ENCODE peak calls at places on chromosomes 3 and 15, in four cellular contexts. One of them, this sample, is unnamed.

GRCh38 chr15:49863431-49864205 is 242.8 kb downstream of the DTWD1 start:
- DNase-seq in PC-9: no peak
- DNase-seq in AG10803: peak
- DNase-seq in brain microvascular endothelial cell: no peak
- DNase-seq in this sample: peak

GRCh38 chr3:97232635-97233034 is 418.2 kb downstream of the EPHA6 start:
- DNase-seq in PC-9: peak
- DNase-seq in AG10803: no peak
- DNase-seq in brain microvascular endothelial cell: no peak
- DNase-seq in this sample: no peak

GRCh38 chr15:78838480-78838879 is 27.2 kb upstream of the ADAMTS7 start:
- DNase-seq in PC-9: no peak
- DNase-seq in AG10803: peak
- DNase-seq in brain microvascular endothelial cell: no peak
- DNase-seq in this sample: no peak

GRCh38 chr15:67571643-67572415 is 29.3 kb downstream of the MAP2K5 start:
- DNase-seq in PC-9: no peak
- DNase-seq in AG10803: no peak
- DNase-seq in brain microvascular endothelial cell: no peak
- DNase-seq in this sample: no peak

GRCh38 chr3:172189987-172190603 is 150.7 kb downstream of the FNDC3B start:
- DNase-seq in PC-9: no peak
- DNase-seq in AG10803: no peak
- DNase-seq in brain microvascular endothelial cell: no peak
- DNase-seq in this sample: no peak

GRCh38 chr3:50254577-50255250 is 14.2 kb upstream of the SEMA3B start:
- DNase-seq in PC-9: no peak
- DNase-seq in AG10803: no peak
- DNase-seq in brain microvascular endothelial cell: peak
- DNase-seq in this sample: no peak

GRCh38 chr3:40120816-40121215 is 188.7 kb upstream of the EIF1B start:
- DNase-seq in PC-9: no peak
- DNase-seq in AG10803: peak
- DNase-seq in brain microvascular endothelial cell: peak
- DNase-seq in this sample: peak

GRCh38 chr3:37458162-37458895 is 283.9 kb upstream of the LRRFIP2 start:
- DNase-seq in PC-9: no peak
- DNase-seq in AG10803: no peak
- DNase-seq in brain microvascular endothelial cell: no peak
- DNase-seq in this sample: no peak

GRCh38 chr3:172846706-172847105 is 96.2 kb downstream of the ECT2 start:
- DNase-seq in PC-9: no peak
- DNase-seq in AG10803: no peak
- DNase-seq in brain microvascular endothelial cell: no peak
- DNase-seq in this sample: no peak

GRCh38 chr3:170811928-170812591 is 57.9 kb downstream of the RPL22L1 start:
- DNase-seq in PC-9: peak
- DNase-seq in AG10803: peak
- DNase-seq in brain microvascular endothelial cell: peak
- DNase-seq in this sample: peak

GRCh38 chr3:151971814-151972579 is 98.6 kb downstream of the SUCNR1 start:
- DNase-seq in PC-9: no peak
- DNase-seq in AG10803: no peak
- DNase-seq in brain microvascular endothelial cell: no peak
- DNase-seq in this sample: no peak

GRCh38 chr3:143480306-143480852 is 360.8 kb downstream of the CHST2 start:
- DNase-seq in PC-9: no peak
- DNase-seq in AG10803: peak
- DNase-seq in brain microvascular endothelial cell: peak
- DNase-seq in this sample: peak

GRCh38 chr3:54861248-54862067 is 66.4 kb downstream of the LRTM1 start:
- DNase-seq in PC-9: no peak
- DNase-seq in AG10803: peak
- DNase-seq in brain microvascular endothelial cell: no peak
- DNase-seq in this sample: no peak

GRCh38 chr3:10926831-10927521 is 65.6 kb upstream of the SLC6A1 start:
- DNase-seq in PC-9: no peak
- DNase-seq in AG10803: no peak
- DNase-seq in brain microvascular endothelial cell: no peak
- DNase-seq in this sample: peak

GRCh38 chr3:134607054-134608022 is 43.5 kb downstream of the KY start:
- DNase-seq in PC-9: no peak
- DNase-seq in AG10803: peak
- DNase-seq in brain microvascular endothelial cell: no peak
- DNase-seq in this sample: no peak

GRCh38 chr3:42129014-42129953 is 38.1 kb downstream of the TRAK1 start:
- DNase-seq in PC-9: peak
- DNase-seq in AG10803: peak
- DNase-seq in brain microvascular endothelial cell: peak
- DNase-seq in this sample: no peak

GRCh38 chr3:99659032-99659431 is 20.6 kb downstream of the COL8A1 start:
- DNase-seq in PC-9: no peak
- DNase-seq in AG10803: peak
- DNase-seq in brain microvascular endothelial cell: peak
- DNase-seq in this sample: peak

GRCh38 chr3:46395210-46395661 is 11.6 kb downstream of the CCR5AS start:
- DNase-seq in PC-9: peak
- DNase-seq in AG10803: no peak
- DNase-seq in brain microvascular endothelial cell: no peak
- DNase-seq in this sample: no peak

GRCh38 chr3:33139996-33140395 is 26.2 kb downstream of the CRTAP start:
- DNase-seq in PC-9: no peak
- DNase-seq in AG10803: no peak
- DNase-seq in brain microvascular endothelial cell: no peak
- DNase-seq in this sample: peak

GRCh38 chr3:140629351-140630137 is 48.3 kb upstream of the TRIM42 start:
- DNase-seq in PC-9: peak
- DNase-seq in AG10803: peak
- DNase-seq in brain microvascular endothelial cell: peak
- DNase-seq in this sample: peak

GRCh38 chr3:41223691-41224090 is 24.4 kb downstream of the CTNNB1 start:
- DNase-seq in PC-9: no peak
- DNase-seq in AG10803: no peak
- DNase-seq in brain microvascular endothelial cell: no peak
- DNase-seq in this sample: no peak

GRCh38 chr3:7144696-7145308 is 283.9 kb downstream of the GRM7 start:
- DNase-seq in PC-9: no peak
- DNase-seq in AG10803: no peak
- DNase-seq in brain microvascular endothelial cell: no peak
- DNase-seq in this sample: no peak

GRCh38 chr15:38651328-38652038 is 86.9 kb upstream of the RASGRP1 start:
- DNase-seq in PC-9: no peak
- DNase-seq in AG10803: no peak
- DNase-seq in brain microvascular endothelial cell: no peak
- DNase-seq in this sample: no peak

GRCh38 chr15:97870771-97871170 is 89.7 kb upstream of the ARRDC4 start:
- DNase-seq in PC-9: no peak
- DNase-seq in AG10803: no peak
- DNase-seq in brain microvascular endothelial cell: no peak
- DNase-seq in this sample: no peak

GRCh38 chr15:97881568-97881967 is 78.9 kb upstream of the ARRDC4 start:
- DNase-seq in PC-9: no peak
- DNase-seq in AG10803: no peak
- DNase-seq in brain microvascular endothelial cell: no peak
- DNase-seq in this sample: no peak

GRCh38 chr15:97874139-97874538 is 86.4 kb upstream of the ARRDC4 start:
- DNase-seq in PC-9: no peak
- DNase-seq in AG10803: no peak
- DNase-seq in brain microvascular endothelial cell: no peak
- DNase-seq in this sample: no peak

GRCh38 chr15:97875025-97875512 is 85.4 kb upstream of the ARRDC4 start:
- DNase-seq in PC-9: no peak
- DNase-seq in AG10803: no peak
- DNase-seq in brain microvascular endothelial cell: no peak
- DNase-seq in this sample: no peak

DNA sequence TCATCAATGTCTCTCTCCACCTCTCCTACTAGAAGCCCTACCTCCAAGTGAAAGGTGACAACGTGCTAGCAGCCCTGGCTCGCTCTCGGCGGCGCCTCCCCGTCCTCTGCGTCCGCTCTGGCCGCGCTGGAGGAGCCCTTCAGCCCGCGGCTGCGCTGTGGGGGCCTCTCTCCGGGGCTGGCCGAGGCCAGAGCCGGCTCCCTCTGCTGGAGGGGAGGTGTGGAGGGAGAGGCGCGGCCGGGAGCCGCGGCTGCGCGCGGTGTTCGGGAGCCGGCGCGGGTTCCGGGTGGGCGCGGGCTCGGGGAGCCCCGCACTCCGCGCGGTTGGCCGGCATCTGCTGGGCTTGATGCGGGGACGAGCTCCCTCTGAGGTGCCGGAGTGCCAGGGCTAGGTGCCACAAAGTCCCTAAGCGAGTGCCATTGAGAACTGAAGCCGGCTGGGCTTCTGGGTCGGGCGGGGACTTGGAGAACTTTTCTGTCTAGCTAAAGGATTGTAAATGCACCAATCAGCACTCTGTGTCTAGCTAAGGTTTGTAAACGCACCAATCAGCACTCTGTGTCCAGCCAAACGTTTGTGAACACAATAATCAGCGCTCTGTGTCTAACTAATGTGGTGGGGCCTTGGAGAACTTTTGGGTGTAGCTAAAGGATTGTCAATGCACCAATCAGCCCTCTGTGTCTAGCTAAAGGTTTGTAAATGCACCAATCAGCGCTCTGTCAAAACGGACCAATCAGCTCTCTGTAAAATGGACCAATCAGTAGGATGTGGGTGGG is 84.8 kb upstream of the ARRDC4 start:
- DNase-seq in PC-9: no peak
- DNase-seq in AG10803: peak
- DNase-seq in brain microvascular endothelial cell: no peak
- DNase-seq in this sample: no peak
- TF ChIP-seq CTCF in PC-9: no peak
- TF ChIP-seq CTCF in AG10803: peak
- TF ChIP-seq CTCF in brain microvascular endothelial cell: peak
- TF ChIP-seq CTCF in this sample: no peak

GRCh38 chr3:14218355-14218754 is 39.7 kb downstream of the LSM3 start:
- DNase-seq in PC-9: no peak
- DNase-seq in AG10803: peak
- DNase-seq in brain microvascular endothelial cell: no peak
- DNase-seq in this sample: no peak

GRCh38 chr3:14212032-14212431 is 33.4 kb downstream of the LSM3 start:
- DNase-seq in PC-9: no peak
- DNase-seq in AG10803: no peak
- DNase-seq in brain microvascular endothelial cell: no peak
- DNase-seq in this sample: no peak

GRCh38 chr3:14213066-14213774 is 34.6 kb downstream of the LSM3 start:
- DNase-seq in PC-9: no peak
- DNase-seq in AG10803: no peak
- DNase-seq in brain microvascular endothelial cell: no peak
- DNase-seq in this sample: no peak

GRCh38 chr3:14214764-14215163 is 36.1 kb downstream of the LSM3 start:
- DNase-seq in PC-9: no peak
- DNase-seq in AG10803: no peak
- DNase-seq in brain microvascular endothelial cell: no peak
- DNase-seq in this sample: no peak

DNA sequence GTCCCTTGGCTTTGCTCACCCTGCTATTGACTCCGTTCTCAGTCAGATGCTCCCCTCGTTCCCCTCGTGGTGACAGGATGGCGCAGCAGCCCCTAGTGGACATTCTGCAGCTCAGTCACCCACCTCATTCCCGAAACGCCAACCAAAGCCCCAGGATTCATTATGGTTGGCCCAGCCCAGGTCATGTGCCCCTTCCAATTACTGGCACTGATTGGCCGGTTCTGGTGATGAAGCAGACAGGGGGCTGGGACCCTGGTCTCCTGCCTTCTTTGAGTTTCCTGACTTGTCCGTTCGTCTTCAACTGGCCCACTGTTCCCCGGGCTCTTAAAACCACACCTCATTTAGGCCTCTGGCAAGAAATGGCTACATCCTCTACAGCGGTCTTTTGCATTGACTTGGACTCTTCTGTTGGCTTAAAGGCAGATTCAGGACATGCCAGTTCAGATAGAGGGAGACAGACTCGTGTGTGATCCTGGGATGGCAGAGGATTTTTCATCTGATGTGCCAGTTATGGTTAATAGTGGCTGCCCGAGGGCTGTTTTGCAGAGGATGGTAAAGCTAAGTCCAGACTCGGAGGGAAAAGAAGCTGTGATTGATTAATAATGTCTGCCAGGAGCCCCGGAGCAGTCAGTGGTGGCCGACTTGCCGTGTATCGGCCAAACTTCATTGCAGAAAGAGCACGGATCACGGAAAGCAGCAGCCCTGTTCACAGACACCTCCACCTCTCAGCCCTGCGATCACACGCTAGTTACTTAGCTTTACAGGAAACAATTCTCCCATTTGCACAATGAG is 37.8 kb downstream of the LSM3 start:
- DNase-seq in PC-9: peak
- DNase-seq in AG10803: no peak
- DNase-seq in brain microvascular endothelial cell: no peak
- DNase-seq in this sample: peak
- H3K4me3 ChIP-seq in PC-9: peak
- H3K4me3 ChIP-seq in AG10803: no peak
- H3K4me3 ChIP-seq in brain microvascular endothelial cell: peak
- H3K4me3 ChIP-seq in this sample: peak

DNA sequence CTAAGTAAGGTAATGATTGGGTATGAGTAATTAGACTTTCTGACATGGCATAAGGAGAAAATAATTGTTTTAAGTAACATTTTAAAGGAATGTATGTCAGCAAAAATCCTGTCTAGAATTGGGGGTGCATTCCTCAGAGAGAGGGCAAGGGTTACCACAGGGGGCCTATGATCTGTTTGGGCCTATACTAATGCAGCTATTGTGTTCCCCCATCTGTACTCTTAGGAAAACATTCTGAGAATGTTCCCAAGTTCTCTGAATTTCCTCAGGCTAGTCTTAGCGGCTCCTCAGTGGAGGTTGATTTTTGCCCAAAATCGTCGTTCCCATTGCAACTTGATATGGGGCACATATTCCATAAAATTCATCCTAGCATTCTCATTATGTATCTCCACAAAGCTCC is 1216.4 kb upstream of the GBE1 start:
- DNase-seq in PC-9: no peak
- DNase-seq in AG10803: no peak
- DNase-seq in brain microvascular endothelial cell: no peak
- DNase-seq in this sample: no peak
- TF ChIP-seq CTCF in PC-9: no peak
- TF ChIP-seq CTCF in AG10803: no peak
- TF ChIP-seq CTCF in brain microvascular endothelial cell: no peak
- TF ChIP-seq CTCF in this sample: no peak

DNA sequence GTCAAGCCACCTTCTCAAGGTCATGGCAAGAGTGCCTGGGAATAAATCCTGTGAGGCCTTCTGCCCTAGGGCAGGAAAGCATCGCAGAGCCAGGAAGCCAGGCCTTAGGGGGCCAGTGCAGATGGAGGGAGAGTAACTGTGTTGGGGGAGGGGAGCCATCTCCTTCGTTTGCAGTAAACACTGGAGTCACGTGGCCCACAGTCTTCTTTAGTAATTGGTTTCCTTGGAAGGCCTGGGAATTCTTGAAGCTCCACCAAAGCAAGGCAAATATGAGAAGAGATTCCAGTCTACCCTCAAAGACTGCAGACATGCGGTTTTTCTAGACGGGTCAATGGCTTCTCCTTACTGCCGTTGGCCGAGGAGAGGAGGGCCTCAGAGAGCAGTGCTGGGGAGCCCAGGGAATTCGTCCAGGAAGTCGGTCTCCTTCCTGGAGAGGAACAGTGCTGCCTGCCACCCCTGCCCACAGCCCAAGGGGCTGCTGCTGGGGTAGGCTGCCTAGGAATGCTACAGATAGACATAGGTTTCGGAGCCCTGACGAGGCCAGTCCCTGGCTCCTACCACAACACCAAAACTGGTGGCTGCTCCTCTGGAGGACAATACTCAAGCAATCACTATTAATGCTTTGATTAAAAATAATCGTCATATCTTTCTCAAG is 30.6 kb downstream of the ANP32A start:
- DNase-seq in PC-9: no peak
- DNase-seq in AG10803: peak
- DNase-seq in brain microvascular endothelial cell: peak
- DNase-seq in this sample: no peak
- H3K4me3 ChIP-seq in PC-9: no peak
- H3K4me3 ChIP-seq in AG10803: no peak
- H3K4me3 ChIP-seq in brain microvascular endothelial cell: no peak
- H3K4me3 ChIP-seq in this sample: no peak